ENCODE peak calls at places on chromosomes 6 and 20, in six cellular contexts. X is upper lobe of left lung, B is K562, E is suprapubic skin, V is Panc1, F is GM23338. D is an unnamed sample.

GRCh38 chr6:96834070-96834469 is 3.2 kb downstream of the GPR63 start:
- DNase-seq in X (no peak), B (no peak), E (no peak), V (no peak), F (no peak), D (no peak)

GRCh38 chr6:1418471-1419191 is 29.3 kb downstream of the FOXF2 start:
- DNase-seq in X (no peak), B (no peak), E (peak; percentile 73), V (no peak), F (no peak), D (no peak)

GRCh38 chr6:87105823-87106222 is 10.9 kb upstream of the CGA start:
- DNase-seq in X (no peak), B (no peak), E (no peak), V (no peak), F (no peak), D (no peak)

GRCh38 chr20:17498641-17499040 is 32.5 kb downstream of the BFSP1 start:
- DNase-seq in X (peak; percentile 5), B (no peak), E (peak; percentile 12), V (no peak), F (no peak), D (no peak)

GRCh38 chr6:127843582-127843981 is 57.3 kb downstream of the THEMIS start:
- DNase-seq in X (no peak), B (no peak), E (no peak), V (no peak), F (no peak), D (no peak)

GRCh38 chr6:93419304-93420162 is at the start of gene EPHA7:
- DNase-seq in X (peak; percentile 89), B (peak; percentile 1), E (peak; percentile 87), V (peak; percentile 86), F (peak; percentile 98), D (peak; percentile 96)

GRCh38 chr6:152401978-152402377 is 235.2 kb downstream of the SYNE1 start:
- DNase-seq in X (peak; percentile 22), B (no peak), E (no peak), V (no peak), F (no peak), D (no peak)

GRCh38 chr6:54002118-54002517 is 109.1 kb upstream of the MLIP start:
- DNase-seq in X (no peak), B (no peak), E (no peak), V (no peak), F (no peak), D (no peak)

GRCh38 chr6:31393932-31394331 is 9.5 kb upstream of the MICA start:
- DNase-seq in X (no peak), B (no peak), E (no peak), V (no peak), F (no peak), D (no peak)

GRCh38 chr6:31397901-31398300 is 5.5 kb upstream of the MICA start:
- DNase-seq in X (no peak), B (no peak), E (no peak), V (no peak), F (peak; percentile 35), D (no peak)

GRCh38 chr6:31394381-31394780 is 9.0 kb upstream of the MICA start:
- DNase-seq in X (no peak), B (no peak), E (no peak), V (no peak), F (no peak), D (no peak)

GRCh38 chr6:31395832-31396231 is 7.6 kb upstream of the MICA start:
- DNase-seq in X (no peak), B (peak; percentile 83), E (no peak), V (no peak), F (no peak), D (no peak)

DNA sequence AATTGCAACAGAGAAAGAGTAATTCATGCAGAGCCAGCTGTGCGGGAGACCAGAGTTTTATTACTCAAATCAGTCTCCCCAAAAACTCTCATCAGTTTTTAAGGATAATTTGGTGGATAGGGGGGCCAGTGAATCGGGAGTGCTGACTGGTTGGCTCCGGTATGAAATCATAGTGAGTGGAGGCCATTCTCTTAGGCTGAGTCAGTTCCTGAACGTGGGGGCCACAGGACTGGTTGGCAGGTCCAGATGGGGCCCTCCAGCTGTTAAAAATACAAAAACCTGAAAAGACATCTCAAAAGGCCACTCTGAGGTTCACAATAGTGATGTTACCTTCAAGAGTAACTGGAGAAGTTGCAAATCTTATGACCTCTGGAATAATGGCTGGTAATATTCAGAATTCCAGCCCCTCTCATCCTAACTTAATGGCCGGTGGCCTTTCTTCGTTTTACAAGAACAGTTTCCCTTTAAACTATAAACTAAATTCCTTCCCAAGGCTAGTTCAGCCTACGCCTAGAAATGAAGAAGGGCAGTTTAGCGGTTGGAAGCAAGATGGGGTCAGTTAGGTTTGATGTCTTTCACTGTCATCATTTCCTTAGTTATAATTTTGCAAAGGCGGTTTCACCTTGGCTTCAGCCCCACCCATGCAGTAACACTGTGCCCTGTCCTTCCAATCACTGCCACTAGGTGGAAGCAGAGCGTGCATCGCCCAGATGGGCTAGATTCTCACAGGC is 6.8 kb upstream of the MICA start:
- DNase-seq in X (peak; percentile 84), B (peak; percentile 92), E (peak; percentile 88), V (peak; percentile 85), F (peak; percentile 84), D (no peak)
- TF ChIP-seq POLR2AphosphoS5 in X (no peak), B (no peak), E (no peak), V (no peak), F (no peak), D (peak; percentile 81)

GRCh38 chr20:31256959-31257358 is 505 bp upstream of the DEFB115 start:
- DNase-seq in X (no peak), B (no peak), E (no peak), V (no peak), F (no peak), D (no peak)

GRCh38 chr20:31257364-31257763 is at the start of gene DEFB115:
- DNase-seq in X (no peak), B (no peak), E (no peak), V (no peak), F (no peak), D (no peak)

GRCh38 chr20:31260326-31260932 is 3.0 kb downstream of the DEFB115 start:
- DNase-seq in X (no peak), B (peak; percentile 44), E (no peak), V (peak; percentile 46), F (peak; percentile 64), D (no peak)
- TF ChIP-seq CTCF in X (peak; percentile 53), B (peak; percentile 74), E (no peak), V (peak; percentile 93), F (peak; percentile 69), D (no peak)

DNA sequence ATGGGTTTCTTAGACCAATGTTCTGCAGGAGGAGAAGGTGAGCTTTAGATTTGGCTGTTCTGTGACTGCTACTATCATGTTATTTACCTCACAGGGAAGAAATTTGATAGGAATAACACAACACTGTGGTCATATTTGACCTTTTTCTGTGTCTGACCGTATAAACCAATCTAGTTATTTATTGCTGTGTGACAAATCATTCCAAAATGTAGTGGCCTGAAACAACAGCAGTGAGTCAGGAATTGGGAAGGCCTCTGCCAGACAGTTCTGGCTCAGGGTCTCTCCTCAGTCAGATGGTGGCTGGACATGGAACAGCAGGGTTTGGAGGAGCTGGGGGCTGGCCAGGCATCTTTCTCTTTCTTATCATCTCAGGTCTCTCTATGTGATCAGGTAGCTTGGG is 33.0 kb downstream of the RIPOR2 start:
- DNase-seq in X (no peak), B (no peak), E (no peak), V (no peak), F (no peak), D (no peak)
- H3K4me3 ChIP-seq in X (no peak overlapping the region), B (no peak overlapping the region), E (no peak overlapping the region), V (no peak overlapping the region), F (no peak overlapping the region), D (no peak overlapping the region)

GRCh38 chr6:5930968-5931367 is 75.8 kb downstream of the NRN1 start:
- DNase-seq in X (no peak), B (no peak), E (no peak), V (no peak), F (no peak), D (no peak)
- TF ChIP-seq POLR2AphosphoS5 in X (no peak), B (no peak), E (no peak), V (no peak), F (no peak), D (no peak)

DNA sequence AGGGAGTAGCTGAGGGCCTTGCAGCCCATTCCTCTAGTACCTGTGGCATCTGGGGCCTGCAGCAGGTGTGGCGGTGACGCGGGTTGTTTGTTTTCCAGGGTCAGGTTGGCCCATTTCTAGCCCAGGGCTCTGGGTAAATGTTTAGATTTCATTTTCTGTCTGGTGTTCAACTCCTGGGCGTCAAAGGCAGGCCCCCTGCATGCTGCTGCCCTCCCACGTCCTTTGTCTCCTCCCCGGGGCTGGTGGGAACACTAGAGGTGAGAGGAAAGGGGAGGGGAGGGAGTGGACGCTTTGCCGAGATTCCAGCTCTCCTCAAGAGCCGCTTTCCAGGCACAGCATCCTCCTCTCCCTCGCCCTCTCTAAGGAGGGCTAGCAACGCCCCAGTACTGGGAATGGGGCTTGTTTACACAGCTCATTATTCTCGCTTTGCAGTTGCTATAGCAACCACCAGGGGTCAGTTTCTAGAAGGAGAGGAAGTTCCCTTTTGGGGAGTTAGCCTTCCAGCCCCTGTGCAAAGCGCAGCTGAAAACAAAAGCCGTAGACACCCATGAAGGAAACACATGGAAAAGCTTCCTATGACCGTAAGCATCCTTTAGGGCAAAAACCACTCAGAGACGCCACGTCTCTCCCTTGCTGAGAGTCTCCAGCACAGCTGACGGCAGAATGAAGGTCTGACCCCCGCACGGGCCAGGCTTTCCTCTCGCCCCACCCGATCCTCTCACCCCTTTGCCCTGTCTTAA is 170.6 kb downstream of the LY86 start:
- DNase-seq in X (peak; percentile 65), B (peak; percentile 84), E (no peak), V (no peak), F (peak; percentile 96), D (no peak)
- TF ChIP-seq CTCF in X (peak; percentile 61), B (peak; percentile 86), E (peak; percentile 35), V (peak; percentile 70), F (peak; percentile 54), D (peak; percentile 47)

GRCh38 chr6:11947063-11947462 is 65.0 kb upstream of the HIVEP1 start:
- DNase-seq in X (no peak), B (peak; percentile 56), E (no peak), V (no peak), F (peak; percentile 62), D (no peak)
- H3K4me3 ChIP-seq in X (no peak overlapping the region), B (no peak overlapping the region), E (no peak overlapping the region), V (no peak overlapping the region), F (no peak overlapping the region), D (no peak overlapping the region)

GRCh38 chr6:31640612-31641011 is 11.8 kb downstream of the BAG6 start:
- DNase-seq in X (no peak), B (no peak), E (no peak), V (no peak), F (no peak), D (no peak)

GRCh38 chr6:31639449-31639861 is 13.0 kb downstream of the BAG6 start:
- DNase-seq in X (no peak), B (no peak), E (no peak), V (no peak), F (no peak), D (no peak)

GRCh38 chr6:31641370-31641769 is 11.1 kb downstream of the BAG6 start:
- DNase-seq in X (no peak), B (no peak), E (no peak), V (no peak), F (no peak), D (no peak)

GRCh38 chr6:31636698-31637596 is 15.5 kb downstream of the BAG6 start:
- DNase-seq in X (no peak), B (no peak), E (no peak), V (no peak), F (no peak), D (no peak)

DNA sequence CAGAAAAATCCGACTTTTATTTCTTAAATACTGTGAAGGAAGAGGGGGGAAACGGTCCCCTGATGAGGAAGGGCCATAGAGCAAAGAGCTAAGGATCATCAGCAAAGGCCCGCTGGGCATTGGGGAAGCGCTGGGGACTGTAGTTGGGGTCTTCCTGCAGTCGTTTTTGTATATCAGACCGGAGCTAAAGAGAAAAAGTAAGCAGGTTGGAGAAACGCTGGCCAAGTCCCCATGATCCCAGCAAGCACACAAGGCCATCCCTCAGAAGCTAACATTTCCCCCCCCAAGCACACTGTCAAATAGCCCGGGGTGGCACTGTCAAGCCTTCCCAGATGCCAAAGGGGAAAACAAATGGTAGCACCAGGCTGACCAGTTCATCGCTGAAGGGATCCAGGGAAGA is 13.4 kb downstream of the BAG6 start:
- DNase-seq in X (no peak), B (no peak), E (no peak), V (no peak), F (no peak), D (no peak)
- TF ChIP-seq POLR2AphosphoS5 in X (no peak), B (no peak), E (no peak), V (peak; percentile 68), F (no peak), D (no peak)

D was measured in esophagus muscularis mucosa.